ENCODE peak calls at places on chromosomes 1 and 21, in five cellular contexts. H, I, U, V and L are unnamed samples.

GRCh38 chr1:53541761-53542550 is 82.8 kb downstream of the DMRTB1 start:
- DNase-seq in H (no peak), I (no peak), U (peak; percentile 97), V (peak; percentile 84), L (no peak)

GRCh38 chr1:210311726-210312493 is 16.8 kb upstream of the HHAT start:
- DNase-seq in H (no peak), I (no peak), U (no peak), V (no peak), L (no peak)

GRCh38 chr1:175901076-175901475 is 157.7 kb upstream of the TNR start:
- DNase-seq in H (no peak), I (no peak), U (no peak), V (no peak), L (no peak)

GRCh38 chr1:38534473-38534823 is 325.1 kb downstream of the RRAGC start:
- DNase-seq in H (no peak), I (no peak), U (no peak), V (no peak), L (no peak)

GRCh38 chr1:44775930-44776748 is 799 bp downstream of the RPS8 start:
- DNase-seq in H (no peak), I (peak; percentile 48), U (peak; percentile 27), V (no peak), L (no peak)

GRCh38 chr21:44480200-44481065 is 25.1 kb downstream of the LRRC3 start:
- DNase-seq in H (no peak), I (no peak), U (no peak), V (no peak), L (no peak)

GRCh38 chr1:18542351-18542750 is 61.6 kb downstream of the KLHDC7A start:
- DNase-seq in H (no peak), I (no peak), U (no peak), V (no peak), L (no peak)

GRCh38 chr1:30090421-30090820 is 633.0 kb downstream of the MATN1 start:
- DNase-seq in H (no peak), I (no peak), U (no peak), V (no peak), L (no peak)